ENCODE peak calls at places on chromosome 17, in five cellular contexts. T, R, M, S and D are unnamed samples.

GRCh38 chr17:82222816-82223215 is 6.0 kb upstream of the SLC16A3 start:
- DNase-seq in S (no peak), R (no peak), T (no peak), M (peak), D (no peak)

GRCh38 chr17:1491406-1492248 is 859 bp downstream of the MYO1C start:
- DNase-seq in R (peak), M (peak), S (no peak), T (no peak), D (no peak)

GRCh38 chr17:30824002-30824355 is 513 bp downstream of the CRLF3 start:
- DNase-seq in M (no peak), T (no peak), R (peak), S (no peak), D (peak)

GRCh38 chr17:1649844-1650409 is at the start of gene RILP:
- DNase-seq in T (no peak), S (no peak), M (peak), R (peak), D (peak)

GRCh38 chr17:61285483-61286320 is 113.9 kb upstream of the TBX2 start:
- DNase-seq in M (no peak), T (peak), R (peak), S (peak), D (peak)

GRCh38 chr17:1997587-1998425 is 27.3 kb downstream of the RTN4RL1 start:
- DNase-seq in M (peak), S (no peak), R (no peak), T (no peak), D (no peak)

GRCh38 chr17:74280093-74280513 is 6.1 kb downstream of the DNAI2 start:
- DNase-seq in T (no peak), M (peak), R (no peak), S (no peak), D (no peak)

GRCh38 chr17:47404006-47404405 is 80.3 kb downstream of the EFCAB13 start:
- DNase-seq in T (no peak), M (no peak), R (peak), S (no peak), D (no peak)

GRCh38 chr17:61970030-61970429 is 42.2 kb upstream of the INTS2 start:
- DNase-seq in R (no peak), M (no peak), S (no peak), T (no peak), D (peak)

GRCh38 chr17:83133302-83134121 is 54.1 kb downstream of the METRNL start:
- DNase-seq in M (peak), R (no peak), S (no peak), T (no peak), D (no peak)

GRCh38 chr17:19718613-19719364 is 2.4 kb upstream of the SLC47A2 start:
- DNase-seq in R (no peak), M (no peak), T (no peak), S (no peak), D (no peak)

GRCh38 chr17:27520571-27521185 is 64.4 kb downstream of the KSR1 start:
- DNase-seq in T (no peak), M (no peak), S (no peak), R (no peak), D (no peak)

GRCh38 chr17:75764711-75765421 is at the start of gene GALK1:
- DNase-seq in R (peak), T (peak), S (no peak), M (peak), D (peak)

GRCh38 chr17:44221862-44222111 is 2.3 kb upstream of the UBTF start:
- DNase-seq in S (no peak), M (no peak), T (no peak), R (no peak), D (no peak)

GRCh38 chr17:67666710-67667109 is 51.0 kb upstream of the NOL11 start:
- DNase-seq in R (no peak), S (no peak), M (no peak), T (no peak), D (no peak)

GRCh38 chr17:19288453-19288852 is 51.3 kb downstream of the EPN2 start:
- DNase-seq in S (no peak), M (no peak), T (no peak), R (peak), D (peak)

GRCh38 chr17:81396722-81397313 is 1.6 kb downstream of the BAHCC1 start:
- DNase-seq in T (no peak), M (no peak), S (no peak), R (peak), D (no peak)

GRCh38 chr17:8109669-8110455 is 8.5 kb downstream of the ALOXE3 start:
- DNase-seq in S (no peak), M (peak), R (peak), T (no peak), D (peak)

GRCh38 chr17:47698749-47699535 is 5.0 kb downstream of the TBKBP1 start:
- DNase-seq in M (peak), R (no peak), S (no peak), T (peak), D (peak)

GRCh38 chr17:34301986-34302385 is 16.4 kb downstream of the CCL11 start:
- DNase-seq in S (peak), R (no peak), M (no peak), T (peak), D (no peak)

GRCh38 chr17:38761612-38762011 is 9.1 kb downstream of the PSMB3 start:
- DNase-seq in M (no peak), R (no peak), S (no peak), T (peak), D (peak)

GRCh38 chr17:47009759-47010594 is 30.9 kb upstream of the RPRML start:
- DNase-seq in R (peak), M (no peak), T (no peak), S (no peak), D (no peak)

GRCh38 chr17:59558039-59558438 is 7.4 kb upstream of the DHX40 start:
- DNase-seq in S (no peak), T (no peak), M (no peak), R (no peak), D (no peak)

GRCh38 chr17:8630802-8631553 is 453 bp upstream of the MYH10 start:
- DNase-seq in R (peak), S (peak), M (peak), T (peak), D (peak)

GRCh38 chr17:48051278-48051677 is 3.1 kb downstream of the NFE2L1 start:
- DNase-seq in S (no peak), T (no peak), R (no peak), M (no peak), D (no peak)

GRCh38 chr17:22703204-22703603 is 1010.9 kb downstream of the KCNJ18 start:
- DNase-seq in R (no peak), M (no peak), T (no peak), S (no peak), D (no peak)

GRCh38 chr17:29018788-29019474 is 13.1 kb upstream of the SEZ6 start:
- DNase-seq in T (no peak), M (no peak), S (no peak), R (no peak), D (no peak)

DNA sequence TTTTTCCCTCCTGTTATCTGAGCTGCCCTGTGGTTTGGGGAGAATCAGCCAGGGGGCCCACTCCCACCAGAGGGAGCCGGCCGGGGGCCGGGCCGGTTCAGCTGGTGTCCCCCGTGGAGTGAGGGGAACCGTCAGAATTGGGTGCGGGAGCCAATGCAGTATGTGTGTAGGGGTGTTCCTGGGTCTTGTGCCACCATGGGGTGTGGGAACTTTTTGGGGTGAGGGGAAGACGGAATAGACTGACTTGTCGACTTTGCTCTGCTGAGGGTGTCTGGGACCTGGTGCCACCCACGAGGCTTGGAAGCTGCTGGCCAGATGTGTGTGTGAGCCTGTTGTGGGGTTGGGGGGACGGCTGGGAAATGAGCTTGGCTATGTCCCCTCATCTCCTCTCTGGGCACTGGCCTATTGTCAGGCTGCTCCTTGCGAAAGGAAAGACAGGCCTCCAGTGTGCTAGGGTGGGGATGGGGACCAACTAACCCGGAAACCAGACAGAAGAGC is 9.9 kb downstream of the RARA start:
- DNase-seq in S (no peak), M (no peak), T (no peak), R (no peak), D (no peak)
- TF ChIP-seq CTCF in S (peak), M (no peak), T (peak), R (no peak), D (peak)

GRCh38 chr17:42179335-42179734 is 1.6 kb downstream of the KCNH4 start:
- DNase-seq in S (no peak), T (no peak), R (no peak), M (no peak), D (no peak)
- H3K4me3 ChIP-seq in S (no peak), T (no peak), R (no peak), M (no peak), D (no peak)

DNA sequence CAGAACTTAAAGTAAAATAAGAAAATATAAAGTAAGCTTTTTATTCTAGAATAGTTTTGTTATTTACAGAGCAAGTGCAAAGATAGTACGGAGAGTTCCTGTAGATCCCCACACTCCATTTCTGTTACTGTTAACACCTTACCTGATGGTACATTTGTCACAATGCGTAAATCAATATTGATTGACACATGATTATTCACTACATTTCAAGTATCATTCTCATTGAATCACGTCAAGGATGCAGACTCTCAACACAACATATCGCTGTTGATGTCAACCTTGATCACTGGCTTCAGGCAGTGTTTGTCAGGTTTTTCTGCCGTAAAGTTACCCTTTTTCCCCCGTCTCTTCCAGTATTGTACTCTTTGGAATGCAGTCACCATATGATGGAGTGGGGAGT is 64.2 kb upstream of the WSCD1 start:
- DNase-seq in T (no peak), S (no peak), R (no peak), M (no peak), D (no peak)
- TF ChIP-seq CTCF in T (no peak), S (no peak), R (no peak), M (no peak), D (no peak)

GRCh38 chr17:65371702-65372101 is 189.7 kb downstream of the AXIN2 start:
- DNase-seq in M (peak), R (no peak), T (no peak), S (no peak), D (no peak)

GRCh38 chr17:65366102-65366844 is 195.2 kb downstream of the AXIN2 start:
- DNase-seq in S (no peak), M (no peak), T (no peak), R (peak), D (no peak)

GRCh38 chr17:65370669-65371126 is 190.8 kb downstream of the AXIN2 start:
- DNase-seq in T (no peak), R (no peak), M (no peak), S (no peak), D (peak)

GRCh38 chr17:65365209-65365608 is 196.2 kb downstream of the AXIN2 start:
- DNase-seq in S (no peak), T (no peak), M (no peak), R (no peak), D (no peak)

GRCh38 chr17:65368341-65368740 is 193.1 kb downstream of the AXIN2 start:
- DNase-seq in R (no peak), S (no peak), T (no peak), M (no peak), D (no peak)
- H3K4me3 ChIP-seq in R (no peak), S (no peak), T (no peak), M (no peak), D (no peak)

GRCh38 chr17:31917065-31917529 is 15.6 kb upstream of the UTP6 start:
- DNase-seq in M (no peak), R (no peak), T (no peak), S (no peak), D (no peak)
- TF ChIP-seq CTCF in M (no peak), R (no peak), T (no peak), S (no peak), D (no peak)

GRCh38 chr17:58322581-58323419 is 5.8 kb downstream of the TSPOAP1 start:
- DNase-seq in M (no peak), T (no peak), S (no peak), R (no peak), D (no peak)

GRCh38 chr17:58321571-58322525 is 6.7 kb downstream of the TSPOAP1 start:
- DNase-seq in S (no peak), R (no peak), T (no peak), M (no peak), D (no peak)

GRCh38 chr17:58324409-58325288 is 3.9 kb downstream of the TSPOAP1 start:
- DNase-seq in R (peak), M (peak), S (no peak), T (peak), D (no peak)

GRCh38 chr17:58325289-58325726 is 3.3 kb downstream of the TSPOAP1 start:
- DNase-seq in S (no peak), T (no peak), R (no peak), M (no peak), D (no peak)

GRCh38 chr17:58323420-58324408 is 4.9 kb downstream of the TSPOAP1 start:
- DNase-seq in S (no peak), R (no peak), M (no peak), T (no peak), D (no peak)
- H3K4me3 ChIP-seq in S (no peak), R (peak), M (peak), T (peak), D (no peak)

GRCh38 chr17:65231662-65232335 is 94.6 kb downstream of the RGS9 start:
- DNase-seq in R (peak), T (peak), M (peak), S (peak), D (peak)
- TF ChIP-seq CTCF in R (peak), T (peak), M (peak), S (peak), D (peak)

GRCh38 chr17:36880506-36880905 is 56.8 kb upstream of the LHX1 start:
- DNase-seq in M (no peak), S (no peak), T (no peak), R (peak), D (no peak)
- H3K4me3 ChIP-seq in M (no peak), S (no peak), T (no peak), R (no peak), D (no peak)

GRCh38 chr17:79098282-79098867 is 23.8 kb downstream of the ENGASE start:
- DNase-seq in T (no peak), R (no peak), M (no peak), S (no peak), D (no peak)
- TF ChIP-seq CTCF in T (no peak), R (no peak), M (no peak), S (no peak), D (no peak)